ENCODE peak calls at places on chromosomes 3 and 15, in five cellular contexts. T is trophoblast cell, Z is neuronal stem cell, S is mesenchymal stem cell, R is H1. J is an unnamed sample.

GRCh38 chr3:172608575-172608974 is 85.3 kb upstream of the TNFSF10 start:
- DNase-seq in T (no peak), Z (no peak), S (no peak), R (no peak), J (no peak)

GRCh38 chr3:100030346-100030745 is 84.0 kb downstream of the FILIP1L start:
- DNase-seq in T (no peak), Z (no peak), S (no peak), R (no peak), J (no peak)

GRCh38 chr3:133330043-133330442 is 69.8 kb upstream of the BFSP2 start:
- DNase-seq in T (no peak), Z (peak), S (no peak), R (no peak), J (peak)

GRCh38 chr15:89818287-89818686 is 3.6 kb upstream of the ANPEP start:
- DNase-seq in T (no peak), Z (no peak), S (no peak), R (no peak), J (no peak)

GRCh38 chr15:69225355-69226027 is 65.1 kb downstream of the GLCE start:
- DNase-seq in T (no peak), Z (no peak), S (peak), R (no peak), J (no peak)

GRCh38 chr3:126035362-126036050 is 48.4 kb downstream of the SLC41A3 start:
- DNase-seq in T (no peak), Z (no peak), S (no peak), R (peak), J (peak)

GRCh38 chr3:5565026-5565425 is 377.5 kb downstream of the EDEM1 start:
- DNase-seq in T (no peak), Z (no peak), S (no peak), R (no peak), J (no peak)

GRCh38 chr3:16069149-16069922 is 105.1 kb upstream of the GALNT15 start:
- DNase-seq in T (no peak), Z (no peak), S (peak), R (no peak), J (no peak)

GRCh38 chr3:23439080-23439479 is 236.0 kb downstream of the UBE2E2 start:
- DNase-seq in T (no peak), Z (no peak), S (no peak), R (no peak), J (no peak)

GRCh38 chr15:63035977-63036376 is 6.6 kb upstream of the TPM1 start:
- DNase-seq in T (no peak), Z (no peak), S (no peak), R (no peak), J (no peak)
- H3K27ac ChIP-seq in T (no peak), Z (no peak), S (no peak), R (no peak), J (no peak)

GRCh38 chr3:150495563-150496168 is 50.6 kb downstream of the SERP1 start:
- DNase-seq in T (no peak), Z (peak), S (peak), R (no peak), J (no peak)
- H2BK12ac ChIP-seq in T (no peak), Z (no peak), S (no peak), R (no peak), J (no peak)

GRCh38 chr15:67579164-67579563 is 36.7 kb downstream of the MAP2K5 start:
- DNase-seq in T (no peak), Z (no peak), S (no peak), R (no peak), J (no peak)
- H3K27ac ChIP-seq in T (no peak), Z (no peak), S (no peak), R (no peak), J (no peak)

GRCh38 chr15:80019168-80019745 is 40.2 kb upstream of the ZFAND6 start:
- DNase-seq in T (no peak), Z (no peak), S (no peak), R (no peak), J (no peak)
- H2BK12ac ChIP-seq in T (no peak), Z (no peak), S (no peak), R (no peak), J (no peak)

DNA sequence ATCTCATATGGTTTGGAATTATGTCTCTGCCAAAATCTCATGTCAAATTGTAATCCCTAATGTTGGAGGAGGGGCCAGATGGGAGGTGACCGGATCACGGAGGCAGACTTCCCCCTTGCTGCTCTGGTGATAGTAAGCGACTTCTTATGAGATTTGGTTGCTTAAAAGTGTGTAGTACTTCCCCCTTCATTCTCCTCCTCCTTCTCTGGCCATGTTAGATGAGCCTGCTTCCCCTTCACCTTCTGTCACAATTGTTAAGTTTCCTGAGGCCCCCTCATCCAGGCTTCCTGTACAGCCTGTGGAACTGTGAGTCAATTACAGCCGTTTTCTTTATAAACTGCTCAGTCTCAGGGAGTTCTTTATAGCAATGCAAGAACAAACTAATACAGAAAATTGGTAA is 51.1 kb downstream of the NEDD4 start:
- DNase-seq in T (no peak), Z (no peak), S (no peak), R (no peak), J (no peak)
- H3K27ac ChIP-seq in T (no peak), Z (no peak), S (no peak), R (no peak), J (no peak)

GRCh38 chr15:39878401-39878775 is 41.7 kb downstream of the GPR176 start:
- DNase-seq in T (no peak), Z (no peak), S (no peak), R (no peak), J (no peak)
- H2BK12ac ChIP-seq in T (no peak), Z (no peak), S (no peak), R (no peak), J (no peak)

GRCh38 chr3:61667417-61668213 is 106.2 kb downstream of the PTPRG start:
- DNase-seq in T (no peak), Z (no peak), S (no peak), R (no peak), J (no peak)
- H3K27ac ChIP-seq in T (no peak), Z (no peak), S (no peak), R (no peak), J (no peak)

GRCh38 chr3:123658860-123659221 is 74.0 kb upstream of the HACD2 start:
- DNase-seq in T (no peak), Z (no peak), S (no peak), R (no peak), J (no peak)
- H2BK12ac ChIP-seq in T (no peak), Z (no peak), S (no peak), R (no peak), J (no peak)

DNA sequence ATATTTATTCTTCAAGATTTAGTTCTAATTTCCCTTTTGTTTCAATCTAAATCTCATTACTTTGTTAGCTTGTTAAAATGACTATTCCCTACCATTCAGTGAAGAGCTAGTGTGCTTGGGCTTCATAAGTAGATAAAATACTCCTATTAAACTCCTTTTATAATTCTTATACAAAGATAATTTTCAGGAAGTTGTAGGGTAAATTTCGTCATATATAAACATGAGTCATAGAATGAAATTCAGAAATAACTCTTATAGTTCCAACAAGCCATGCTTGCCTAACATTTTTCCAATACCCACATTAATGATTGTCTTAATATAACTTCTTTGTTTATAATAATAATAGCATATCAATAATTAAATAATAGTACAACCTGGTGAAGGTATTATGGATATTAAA is 407.3 kb downstream of the NAALADL2 start:
- DNase-seq in T (no peak), Z (no peak), S (peak), R (no peak), J (no peak)
- H3K27ac ChIP-seq in T (no peak), Z (no peak), S (no peak), R (no peak), J (no peak)